ENCODE peak calls at places on chromosomes 11 and 22, in four cellular contexts. B, I, L and E are unnamed samples. For H3K27me3 and H3K4me1, the result is how much of the 10 kb centered on the place peaks cover.

GRCh38 chr22:47837703-47838102 is 1075.3 kb downstream of the TBC1D22A start:
- DNase-seq in I (no peak), B (no peak), L (no peak), E (no peak)

GRCh38 chr11:76657824-76658170 is 12.8 kb downstream of the LRRC32 start:
- DNase-seq in L (no peak), I (no peak), B (no peak), E (no peak)

GRCh38 chr22:24156146-24156914 is 25.0 kb upstream of the SUSD2 start:
- DNase-seq in L (peak), I (peak), B (peak), E (peak)

GRCh38 chr11:59560290-59560701 is 49.0 kb downstream of the OR4D9 start:
- DNase-seq in L (no peak), B (peak), I (peak), E (no peak)

GRCh38 chr11:10573556-10573955 is 5.1 kb upstream of the LYVE1 start:
- DNase-seq in I (no peak), L (no peak), B (no peak), E (no peak)

GRCh38 chr11:110207089-110207488 is 89.3 kb downstream of the RDX start:
- DNase-seq in L (no peak), B (no peak), I (no peak), E (no peak)

GRCh38 chr11:43810929-43811596 is 69.6 kb upstream of the ALKBH3 start:
- DNase-seq in L (no peak), B (no peak), I (no peak), E (no peak)

GRCh38 chr11:17405232-17406005 is 17.0 kb upstream of the KCNJ11 start:
- DNase-seq in B (peak), I (no peak), L (peak), E (peak)

GRCh38 chr11:14078941-14079522 is 116.5 kb downstream of the SPON1 start:
- DNase-seq in L (no peak), B (no peak), I (peak), E (no peak)

GRCh38 chr11:71252782-71253730 is 679 bp upstream of the SHANK2 start:
- DNase-seq in B (no peak), L (no peak), I (no peak), E (peak)
- H3K27me3 ChIP-seq in B (under half), L (half or more), I (under half), E (under half)

GRCh38 chr11:130871616-130872015 is 44.7 kb downstream of the SNX19 start:
- DNase-seq in L (no peak), I (no peak), B (no peak), E (no peak)
- H3K4me1 ChIP-seq in L (under half), I (under half), B (under half), E (under half)

DNA sequence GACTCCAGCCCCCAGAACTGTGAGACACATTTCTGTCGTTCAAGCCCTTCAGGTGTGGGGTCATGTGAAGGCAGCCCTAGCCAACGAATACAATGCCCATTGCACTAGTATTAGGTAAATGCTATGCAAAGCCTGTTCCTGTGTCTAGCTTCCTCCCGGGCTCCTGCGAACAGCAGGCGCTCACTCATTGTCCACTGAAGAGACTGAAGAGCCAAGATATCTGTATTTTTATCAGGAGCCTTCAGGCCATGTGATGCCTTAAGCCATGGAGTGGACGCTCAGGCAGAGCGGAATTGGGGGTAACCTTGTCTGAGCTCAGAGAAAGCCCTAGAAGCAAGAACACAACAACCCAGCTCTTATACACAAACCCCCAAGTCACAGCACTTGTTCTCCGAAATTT is 4.2 kb upstream of the TMPRSS6 start:
- DNase-seq in I (no peak), L (no peak), B (no peak), E (no peak)
- H3K27me3 ChIP-seq in I (under half), L (under half), B (under half), E (under half)

DNA sequence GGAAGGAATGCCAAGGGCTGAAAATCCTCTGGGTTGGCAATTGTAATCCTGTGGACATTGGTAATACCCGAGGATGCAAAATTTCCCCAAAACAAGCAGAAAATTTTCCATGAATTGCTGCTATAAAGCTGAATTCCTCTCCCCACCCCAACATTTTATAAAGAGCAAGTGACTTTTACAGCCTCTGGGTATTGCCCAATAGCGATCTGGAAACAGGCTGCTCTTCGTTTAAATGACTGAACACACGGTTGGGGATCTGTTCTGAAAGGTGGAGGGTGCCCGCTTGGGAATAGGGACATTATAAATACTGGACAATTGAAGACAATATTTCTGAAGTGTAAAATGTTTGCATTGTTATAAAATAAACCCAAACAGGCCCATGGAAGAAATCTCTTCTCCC is 20.6 kb downstream of the EHF start:
- DNase-seq in I (no peak), L (no peak), B (no peak), E (no peak)
- H3K4me1 ChIP-seq in I (under half), L (under half), B (under half), E (under half)

DNA sequence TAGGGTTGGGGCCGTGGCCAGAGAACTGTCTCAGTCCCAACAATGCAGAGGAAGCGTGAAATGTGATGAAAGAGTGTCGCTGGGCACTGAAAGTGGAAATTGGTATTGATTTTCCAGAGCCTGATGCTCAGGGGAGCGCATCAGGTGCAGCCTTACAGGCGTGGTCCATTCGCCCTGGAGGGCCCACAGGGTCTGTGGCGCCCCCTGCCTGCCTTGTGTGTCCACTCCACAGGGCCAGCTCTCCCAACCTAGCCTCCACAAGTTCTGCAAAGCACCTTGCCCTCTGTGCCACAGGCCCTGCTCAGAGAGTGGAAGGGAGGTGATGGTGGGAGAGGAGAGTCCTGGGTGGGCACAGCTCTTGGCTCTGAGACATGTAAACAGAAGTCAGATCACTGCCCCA is 54.9 kb upstream of the LMO1 start:
- DNase-seq in L (peak), B (no peak), I (no peak), E (no peak)
- H3K27me3 ChIP-seq in L (under half), B (under half), I (under half), E (under half)

GRCh38 chr11:65439331-65440181 is 17.0 kb downstream of the NEAT1 start:
- DNase-seq in L (no peak), B (peak), I (no peak), E (no peak)
- H3K4me1 ChIP-seq in L (half or more), B (under half), I (half or more), E (under half)

GRCh38 chr11:134554106-134554505 is 142.1 kb upstream of the B3GAT1 start:
- DNase-seq in L (no peak), B (no peak), I (no peak), E (no peak)
- H3K27me3 ChIP-seq in L (under half), B (under half), I (under half), E (under half)

DNA sequence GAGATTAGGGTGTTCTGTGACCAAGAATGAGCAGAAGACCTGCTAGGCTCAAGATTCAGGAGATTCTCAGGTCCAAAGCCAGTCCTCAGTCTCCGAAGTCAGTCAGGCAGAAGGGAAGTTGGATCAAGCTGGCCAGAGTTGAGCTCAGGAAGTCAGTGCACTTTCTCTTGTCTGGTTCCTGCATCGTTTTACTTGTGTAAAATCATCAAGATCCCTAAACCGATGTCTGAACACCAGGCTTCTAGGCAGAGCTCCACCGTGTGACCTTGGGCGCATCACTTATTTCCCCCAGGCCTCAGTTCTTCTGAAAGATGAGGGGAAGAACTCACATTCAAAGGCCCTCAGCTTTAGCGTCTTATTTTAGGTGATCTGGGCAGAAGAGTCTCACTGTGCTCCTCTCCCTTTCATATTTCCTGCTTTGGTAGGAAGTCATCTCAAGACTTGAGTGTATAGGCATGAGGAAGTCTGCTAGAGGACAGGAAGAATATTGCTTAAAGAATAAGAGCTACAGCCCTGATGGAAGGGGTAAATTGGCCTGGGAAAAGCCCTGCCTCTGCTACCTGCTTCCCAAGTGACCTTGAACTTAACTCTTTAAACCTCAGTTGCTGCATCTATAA is 20.2 kb downstream of the NF2 start:
- DNase-seq in B (no peak), I (peak), L (no peak), E (no peak)
- H3K4me1 ChIP-seq in B (under half), I (under half), L (under half), E (under half)

DNA sequence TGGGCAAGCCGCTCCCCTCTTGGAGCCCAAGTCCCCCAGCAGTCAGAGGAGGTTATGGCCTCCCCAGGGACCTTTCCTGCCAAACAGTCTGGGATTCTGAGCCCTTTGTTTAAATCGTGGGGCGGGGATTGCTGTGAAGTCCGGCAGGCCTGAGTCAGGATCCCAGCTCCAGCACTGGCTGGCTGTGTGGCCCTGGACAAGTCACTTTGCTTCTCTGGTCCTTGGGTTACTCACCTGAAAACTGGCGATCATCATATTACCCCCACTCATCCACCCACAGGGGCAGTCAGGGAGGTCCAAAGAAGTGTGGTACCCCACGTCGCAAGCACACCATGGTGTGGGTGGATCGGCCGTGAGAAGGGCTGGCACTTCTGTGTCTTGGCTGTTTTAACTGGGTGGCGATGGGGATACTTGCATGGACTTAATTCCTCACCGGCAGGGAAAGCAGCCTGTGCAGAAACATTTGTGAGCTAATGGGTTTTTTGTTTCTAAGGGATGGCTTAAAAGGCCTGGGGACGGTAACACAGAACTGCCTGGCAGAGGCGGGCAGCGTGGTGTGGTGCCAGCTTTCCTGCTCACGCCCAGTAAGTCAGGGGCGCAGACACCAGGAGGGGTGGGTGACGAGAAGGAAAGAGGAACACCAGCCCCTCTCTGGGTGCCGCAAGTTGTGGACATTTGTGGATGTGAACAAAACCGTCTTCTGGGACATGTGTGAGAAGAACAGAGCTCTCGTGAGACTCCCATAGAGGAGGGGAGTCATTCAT is 31.6 kb upstream of the PRR5 start:
- DNase-seq in L (no peak), B (peak), I (no peak), E (no peak)
- H3K27me3 ChIP-seq in L (under half), B (under half), I (under half), E (under half)